ENCODE peak calls at places on chromosomes 12 and 14, in seven cellular contexts. O is NCI-H2081; U is head of caudate nucleus; W is DMS53; C is activated CD4-positive, alpha-beta T cell treated with anti-CD3 and anti-CD28 coated beads, Interleukin-2, amount 50 U/mL, for 4 hours; P is fibroblast of pulmonary artery; M is lower leg skin. E is an unnamed sample.

GRCh38 chr14:56118611-56119181 is 485 bp downstream of the PELI2 start:
- DNase-seq in O (no peak), U (peak), W (peak), C (no peak), P (no peak), M (no peak), E (no peak)

GRCh38 chr12:109910969-109911348 is 10.9 kb downstream of the TCHP start:
- DNase-seq in O (no peak), U (no peak), W (peak), C (no peak), P (peak), M (no peak), E (peak)

GRCh38 chr14:59251811-59252771 is 63.6 kb downstream of the DAAM1 start:
- DNase-seq in O (peak), U (no peak), W (no peak), C (no peak), P (peak), M (no peak), E (no peak)

GRCh38 chr12:113092478-113093408 is 36.2 kb downstream of the DTX1 start:
- DNase-seq in O (no peak), U (no peak), W (peak), C (no peak), P (no peak), M (no peak), E (peak)

GRCh38 chr12:46342562-46343033 is 30.0 kb downstream of the SLC38A2 start:
- DNase-seq in O (no peak), U (no peak), W (peak), C (peak), P (peak), M (no peak), E (peak)

GRCh38 chr12:121839993-121840761 is 18.5 kb downstream of the HPD start:
- DNase-seq in O (no peak), U (no peak), W (peak), C (no peak), P (no peak), M (no peak), E (no peak)

GRCh38 chr12:34142430-34142829 is 120.1 kb downstream of the ALG10 start:
- DNase-seq in O (no peak), U (no peak), W (no peak), C (no peak), P (no peak), M (no peak), E (no peak)

GRCh38 chr12:120884644-120885043 is 19.5 kb downstream of the SPPL3 start:
- DNase-seq in O (no peak), U (no peak), W (no peak), C (no peak), P (no peak), M (no peak), E (no peak)

GRCh38 chr12:25236190-25236589 is 14.5 kb downstream of the KRAS start:
- DNase-seq in O (no peak), U (no peak), W (no peak), C (no peak), P (peak), M (no peak), E (no peak)

GRCh38 chr14:96001866-96002510 is 37.2 kb upstream of the C14orf132 start:
- DNase-seq in O (no peak), U (no peak), W (no peak), C (no peak), P (no peak), M (no peak), E (no peak)

GRCh38 chr12:117038023-117038680 is 61.1 kb downstream of the TESC start:
- DNase-seq in O (no peak), U (peak), W (no peak), C (no peak), P (no peak), M (no peak), E (no peak)

GRCh38 chr12:104478396-104479140 is 21.8 kb downstream of the CHST11 start:
- DNase-seq in O (no peak), U (no peak), W (no peak), C (peak), P (no peak), M (no peak), E (no peak)

GRCh38 chr12:10243803-10244520 is 31.3 kb downstream of the GABARAPL1 start:
- DNase-seq in O (no peak), U (no peak), W (no peak), C (no peak), P (no peak), M (no peak), E (no peak)

GRCh38 chr14:52033131-52033642 is 35.7 kb downstream of the NID2 start:
- DNase-seq in O (no peak), U (no peak), W (no peak), C (no peak), P (no peak), M (no peak), E (no peak)

GRCh38 chr14:76201162-76201561 is 49.4 kb downstream of the GPATCH2L start:
- DNase-seq in O (no peak), U (no peak), W (peak), C (no peak), P (peak), M (no peak), E (no peak)

GRCh38 chr14:100696590-100696989 is 30.1 kb upstream of the DLK1 start:
- DNase-seq in O (no peak), U (no peak), W (no peak), C (no peak), P (no peak), M (no peak), E (no peak)

GRCh38 chr14:93042968-93043940 is 72.5 kb downstream of the ITPK1 start:
- DNase-seq in O (no peak), U (no peak), W (no peak), C (no peak), P (peak), M (peak), E (peak)

GRCh38 chr14:67359775-67360468 is at the start of the genes ATP6V1D and EIF2S1:
- DNase-seq in O (peak), U (peak), W (peak), C (peak), P (peak), M (peak), E (peak)

GRCh38 chr12:67067453-67068203 is 201.5 kb upstream of the CAND1 start:
- DNase-seq in O (peak), U (no peak), W (peak), C (no peak), P (no peak), M (no peak), E (no peak)

GRCh38 chr14:85468815-85469214 is 61.1 kb upstream of the FLRT2 start:
- DNase-seq in O (no peak), U (no peak), W (peak), C (no peak), P (no peak), M (no peak), E (no peak)

GRCh38 chr14:105600939-105601359 is 74.6 kb downstream of the TMEM121 start:
- DNase-seq in O (no peak), U (no peak), W (no peak), C (no peak), P (no peak), M (no peak), E (no peak)

GRCh38 chr12:105470601-105471000 is 140.1 kb downstream of the C12orf75 start:
- DNase-seq in O (no peak), U (no peak), W (no peak), C (no peak), P (no peak), M (no peak), E (no peak)

GRCh38 chr12:55995366-55995765 is 1.7 kb upstream of the SUOX start:
- DNase-seq in O (no peak), U (no peak), W (peak), C (no peak), P (no peak), M (no peak), E (no peak)

GRCh38 chr14:92659765-92660561 is 88.5 kb downstream of the LGMN start:
- DNase-seq in O (no peak), U (no peak), W (no peak), C (no peak), P (peak), M (peak), E (no peak)

GRCh38 chr12:16165506-16165905 is 112.0 kb downstream of the SLC15A5 start:
- DNase-seq in O (peak), U (peak), W (peak), C (no peak), P (peak), M (peak), E (peak)

GRCh38 chr12:112907415-112908157 is 824 bp downstream of the OAS1 start:
- DNase-seq in O (no peak), U (no peak), W (no peak), C (no peak), P (no peak), M (peak), E (peak)